ENCODE peak calls at places on chromosomes 12 and 14, in ten cellular contexts. A is fibroblast of lung, S is esophagus muscularis mucosa, J is GM12878, U is uterus, N is fibroblast of pulmonary artery, F is HepG2, C is body of pancreas, P is AG04450, V is A549. I is an unnamed sample.

GRCh38 chr14:32039401-32039800 is 37.7 kb upstream of the ARHGAP5 start:
- DNase-seq in P (no peak), F (no peak), A (no peak), U (no peak), S (no peak), J (no peak), V (no peak), C (no peak), N (no peak), I (no peak)

GRCh38 chr12:13588574-13588973 is 392.0 kb downstream of the EMP1 start:
- DNase-seq in V (no peak), J (peak), A (no peak), U (no peak), F (no peak), N (no peak), C (no peak), S (no peak), P (no peak), I (no peak)

GRCh38 chr14:38716871-38717270 is 386.2 kb downstream of the SEC23A start:
- DNase-seq in U (no peak), F (no peak), J (no peak), V (no peak), A (no peak), S (no peak), N (no peak), P (no peak), C (peak), I (no peak)

GRCh38 chr14:101507306-101508150 is 53.8 kb upstream of the DIO3 start:
- DNase-seq in J (no peak), P (no peak), N (no peak), C (no peak), V (no peak), F (no peak), A (no peak), S (no peak), U (peak), I (no peak)

GRCh38 chr12:85405781-85406522 is 125.9 kb downstream of the ALX1 start:
- DNase-seq in A (peak), N (peak), F (no peak), V (no peak), J (no peak), U (no peak), S (no peak), C (no peak), P (no peak), I (peak)

GRCh38 chr12:71605034-71605433 is 58.6 kb downstream of the ZFC3H1 start:
- DNase-seq in V (no peak), P (no peak), C (no peak), A (no peak), J (no peak), F (no peak), S (no peak), N (no peak), U (no peak), I (no peak)

GRCh38 chr12:54596526-54596946 is 8.1 kb upstream of the PPP1R1A start:
- DNase-seq in V (peak), J (no peak), U (peak), N (peak), F (peak), S (no peak), C (peak), P (peak), A (peak), I (no peak)

GRCh38 chr14:99659333-99659741 is 14.4 kb downstream of the HHIPL1 start:
- DNase-seq in F (no peak), U (no peak), A (no peak), N (no peak), J (no peak), S (no peak), P (no peak), V (no peak), C (no peak), I (no peak)

GRCh38 chr12:18074001-18074400 is 16.0 kb downstream of the RERGL start:
- DNase-seq in U (no peak), P (no peak), S (no peak), J (no peak), V (no peak), A (no peak), N (no peak), C (no peak), F (no peak), I (no peak)

GRCh38 chr12:7748774-7749296 is 1.7 kb upstream of the CLEC4C start:
- DNase-seq in F (no peak), V (no peak), N (no peak), C (no peak), U (no peak), P (no peak), J (no peak), S (no peak), A (no peak), I (no peak)

GRCh38 chr12:1093166-1093751 is 102.2 kb downstream of the ERC1 start:
- DNase-seq in U (no peak), S (no peak), J (no peak), N (peak), P (peak), A (peak), V (peak), C (peak), F (peak), I (peak)

GRCh38 chr12:97758102-97758501 is 295.5 kb downstream of the RMST start:
- DNase-seq in A (no peak), F (no peak), N (no peak), J (no peak), P (no peak), S (no peak), C (no peak), V (no peak), U (no peak), I (no peak)

GRCh38 chr12:64998327-64999156 is 122.6 kb downstream of the WIF1 start:
- DNase-seq in J (no peak), C (peak), N (no peak), F (peak), U (no peak), V (no peak), S (no peak), P (no peak), A (no peak), I (no peak)

GRCh38 chr14:64760146-64760755 is 56.0 kb downstream of the PLEKHG3 start:
- DNase-seq in C (peak), A (peak), S (no peak), U (no peak), N (peak), P (no peak), J (no peak), V (peak), F (peak), I (no peak)

GRCh38 chr12:120089105-120089504 is 27.4 kb downstream of the RAB35 start:
- DNase-seq in S (no peak), J (no peak), F (no peak), C (no peak), P (no peak), N (no peak), U (no peak), A (peak), V (no peak), I (no peak)

GRCh38 chr14:105843444-105844046 is 317.2 kb downstream of the TMEM121 start:
- DNase-seq in S (no peak), U (no peak), C (no peak), N (no peak), J (no peak), A (no peak), V (no peak), P (no peak), F (no peak), I (no peak)

GRCh38 chr14:23352506-23353432 is at the start of gene SLC22A17:
- DNase-seq in N (peak), A (peak), F (peak), C (peak), S (no peak), P (peak), U (peak), J (no peak), V (peak), I (peak)

GRCh38 chr12:74984631-74985030 is 225.0 kb downstream of the KCNC2 start:
- DNase-seq in A (no peak), V (no peak), N (no peak), S (no peak), J (no peak), F (no peak), C (no peak), P (no peak), U (no peak), I (no peak)

GRCh38 chr14:90472632-90473031 is 75.8 kb downstream of the CALM1 start:
- DNase-seq in U (no peak), V (no peak), P (no peak), A (no peak), S (no peak), F (no peak), C (no peak), N (no peak), J (no peak), I (no peak)

GRCh38 chr12:81610955-81611889 is 147.9 kb downstream of the PPFIA2 start:
- DNase-seq in U (no peak), F (peak), V (peak), C (no peak), N (peak), J (no peak), A (no peak), P (no peak), S (no peak), I (no peak)
- TF ChIP-seq CTCF in U (no peak), F (peak), V (peak), C (peak), N (peak), J (peak), A (peak), P (peak), S (peak), I (peak)

DNA sequence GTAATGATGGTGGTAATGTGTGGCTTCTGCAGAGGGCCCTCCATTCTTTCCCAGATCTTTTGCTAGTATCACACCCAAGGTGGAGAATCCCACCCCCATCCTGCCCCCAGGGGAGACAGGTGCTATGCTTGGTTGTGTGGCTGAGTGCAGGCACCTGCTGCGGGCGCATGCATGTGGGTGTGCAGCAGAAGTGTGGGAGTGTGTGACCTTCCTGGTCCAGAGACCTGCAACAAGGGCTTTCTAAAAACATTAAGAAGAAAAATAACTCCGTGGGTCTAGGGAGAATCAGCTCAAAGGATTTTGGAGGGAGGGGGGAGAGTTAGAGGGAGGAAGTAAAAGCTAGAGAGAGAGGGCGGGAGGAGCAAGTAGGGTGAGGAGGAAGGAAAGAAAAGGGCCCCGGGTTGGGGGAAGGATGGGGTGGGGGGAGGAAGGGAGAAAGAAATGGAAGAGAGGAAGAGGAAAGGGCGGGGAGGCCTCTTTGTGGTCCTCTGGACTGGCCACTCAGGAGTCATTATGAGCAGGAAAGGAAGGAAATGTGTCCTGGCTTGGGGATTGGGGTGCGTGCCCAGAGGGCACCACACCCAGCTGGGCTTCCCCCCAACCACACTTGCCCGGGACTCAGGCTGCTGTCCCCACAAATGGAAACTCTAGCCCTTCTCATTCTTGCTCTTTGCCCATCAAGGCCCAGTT is 3.0 kb upstream of the FIGNL2 start:
- DNase-seq in U (no peak), A (no peak), S (no peak), F (no peak), N (no peak), P (no peak), J (no peak), V (no peak), C (no peak), I (no peak)
- H3K4me3 ChIP-seq in U (no peak), A (no peak), S (no peak), F (no peak), N (no peak), P (no peak), J (no peak), V (no peak), C (no peak), I (no peak)

GRCh38 chr12:40104461-40105264 is 1.2 kb downstream of the SLC2A13 start:
- DNase-seq in A (peak), F (no peak), P (no peak), S (no peak), U (no peak), N (no peak), J (no peak), V (peak), C (peak), I (no peak)

GRCh38 chr12:40106202-40106533 is 287 bp upstream of the SLC2A13 start:
- DNase-seq in V (no peak), J (no peak), F (no peak), S (no peak), C (no peak), P (no peak), N (no peak), A (no peak), U (no peak), I (no peak)

GRCh38 chr12:40105265-40105514 is 691 bp downstream of the SLC2A13 start:
- DNase-seq in F (no peak), C (no peak), J (no peak), S (no peak), U (peak), A (peak), P (no peak), V (no peak), N (no peak), I (no peak)

GRCh38 chr12:40106655-40107054 is 774 bp upstream of the SLC2A13 start:
- DNase-seq in N (no peak), U (no peak), A (no peak), F (no peak), S (no peak), J (no peak), C (no peak), P (no peak), V (no peak), I (no peak)

DNA sequence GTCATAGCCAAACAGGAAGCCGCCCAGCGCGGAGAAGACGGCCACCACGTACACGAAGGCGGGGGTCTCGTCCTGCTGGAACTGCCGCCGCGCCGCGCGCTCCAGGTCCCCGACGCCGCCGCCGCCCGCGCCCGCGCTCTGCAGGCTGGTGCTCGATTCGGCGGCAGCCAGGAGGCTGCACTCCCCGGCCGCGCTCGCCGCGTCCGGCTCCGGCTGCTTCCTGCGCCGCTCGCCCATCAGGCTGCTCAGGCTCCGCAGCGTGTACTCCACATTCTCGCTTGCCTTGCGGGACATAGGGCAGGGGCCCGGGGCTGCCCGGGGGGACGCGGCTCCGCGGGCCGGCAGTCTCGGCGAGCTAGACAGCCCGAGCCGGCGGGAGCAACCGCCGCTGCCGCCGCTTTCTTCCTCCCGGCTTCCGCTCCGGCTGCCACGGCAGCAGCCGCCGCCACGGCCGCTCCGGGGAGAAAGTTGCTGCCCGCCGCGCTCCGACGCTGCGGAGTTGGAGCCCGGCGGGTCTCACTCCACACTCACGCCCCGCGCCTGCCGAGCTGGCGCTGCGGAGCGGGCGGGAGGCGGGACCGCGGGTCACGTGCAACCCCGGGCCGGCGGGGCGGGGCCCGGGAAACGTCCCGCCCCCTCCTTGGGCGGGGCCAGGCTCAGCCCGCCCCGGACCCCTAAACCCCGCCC is at the start of gene SLC2A13:
- DNase-seq in N (peak), P (peak), J (no peak), A (peak), F (peak), S (peak), U (peak), V (peak), C (peak), I (peak)
- TF ChIP-seq CTCF in N (no peak), P (no peak), J (no peak), A (no peak), F (no peak), S (no peak), U (peak), V (no peak), C (no peak), I (no peak)

GRCh38 chr14:78316058-78316457 is 145.9 kb downstream of the NRXN3 start:
- DNase-seq in A (no peak), P (no peak), V (no peak), S (no peak), J (no peak), N (no peak), F (no peak), C (no peak), U (no peak), I (no peak)

GRCh38 chr14:78313499-78313898 is 143.3 kb downstream of the NRXN3 start:
- DNase-seq in S (peak), F (no peak), J (no peak), P (no peak), A (no peak), U (no peak), C (no peak), N (no peak), V (no peak), I (no peak)

GRCh38 chr14:78314484-78314883 is 144.3 kb downstream of the NRXN3 start:
- DNase-seq in F (no peak), V (no peak), U (no peak), P (no peak), J (no peak), A (no peak), N (no peak), C (no peak), S (no peak), I (no peak)

GRCh38 chr14:78319411-78319810 is 149.2 kb downstream of the NRXN3 start:
- DNase-seq in J (no peak), U (no peak), S (peak), A (no peak), F (no peak), C (no peak), P (no peak), V (no peak), N (no peak), I (no peak)

GRCh38 chr14:78316711-78317110 is 146.5 kb downstream of the NRXN3 start:
- DNase-seq in A (no peak), S (no peak), J (no peak), P (no peak), C (peak), V (no peak), U (no peak), F (no peak), N (no peak), I (no peak)
- H3K4me3 ChIP-seq in A (no peak), S (no peak), J (no peak), P (no peak), C (no peak), V (no peak), U (no peak), F (no peak), N (no peak), I (no peak)

DNA sequence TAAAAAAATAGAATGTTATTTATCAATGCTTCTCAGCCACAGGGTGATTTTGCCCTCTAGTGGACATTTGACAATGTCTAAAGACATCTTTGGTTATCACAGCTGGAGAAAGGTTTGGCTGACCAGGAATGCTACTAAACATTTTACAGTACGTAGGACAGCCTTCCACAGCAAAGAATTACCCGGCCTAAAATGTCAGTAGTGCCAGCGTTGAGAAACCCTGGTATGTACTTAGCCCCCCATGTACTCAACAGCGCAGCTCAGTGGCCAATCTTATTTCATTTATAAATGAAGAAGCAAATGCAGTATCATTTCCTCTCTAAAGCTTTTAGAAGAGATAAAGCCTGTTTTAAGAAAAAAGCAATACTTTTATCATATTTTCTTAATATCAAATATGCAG is 5.8 kb downstream of the MARK3 start:
- DNase-seq in U (no peak), V (peak), N (peak), F (peak), C (no peak), J (no peak), P (peak), S (no peak), A (peak), I (peak)
- TF ChIP-seq CTCF in U (peak), V (peak), N (no peak), F (peak), C (peak), J (peak), P (peak), S (peak), A (peak), I (peak)

GRCh38 chr12:122081108-122081696 is 2.6 kb downstream of the MLXIP start:
- DNase-seq in P (no peak), V (no peak), N (peak), F (no peak), S (no peak), U (no peak), A (peak), J (no peak), C (peak), I (no peak)

GRCh38 chr12:122079532-122080081 is 1.1 kb downstream of the MLXIP start:
- DNase-seq in S (no peak), N (no peak), F (no peak), J (no peak), C (peak), A (no peak), V (no peak), P (no peak), U (no peak), I (no peak)

GRCh38 chr12:122080149-122081107 is 1.9 kb downstream of the MLXIP start:
- DNase-seq in V (peak), U (peak), P (peak), F (no peak), N (peak), C (peak), S (no peak), A (peak), J (no peak), I (peak)

GRCh38 chr12:122082621-122083356 is 4.2 kb downstream of the MLXIP start:
- DNase-seq in N (no peak), U (no peak), P (no peak), C (no peak), S (no peak), J (no peak), V (no peak), A (no peak), F (no peak), I (no peak)

GRCh38 chr12:122081697-122082221 is 3.2 kb downstream of the MLXIP start:
- DNase-seq in J (peak), N (peak), C (peak), F (no peak), P (no peak), S (no peak), V (no peak), A (peak), U (peak), I (no peak)
- H3K4me3 ChIP-seq in J (peak), N (peak), C (no peak), F (no peak), P (peak), S (peak), V (peak), A (peak), U (peak), I (peak)

GRCh38 chr14:58362798-58363412 is 32.8 kb upstream of the TOMM20L start:
- DNase-seq in V (peak), A (peak), C (no peak), N (peak), P (no peak), U (no peak), F (peak), S (no peak), J (no peak), I (no peak)
- TF ChIP-seq CTCF in V (peak), A (no peak), C (peak), N (peak), P (peak), U (peak), F (peak), S (peak), J (peak), I (peak)

I was measured in AG09309.